ENCODE peak calls at places on chromosomes 11 and 22, in six cellular contexts. One of them, this sample, is unnamed.
A peak's percentile ranks its signal among the peaks of the same experiment; 100 is the strongest.

GRCh38 chr22:39579909-39580571 is 9.5 kb downstream of the CACNA1I start:
- DNase-seq in cardiac muscle cell: no peak
- DNase-seq in adrenal gland: no peak
- DNase-seq in foreskin fibroblast: no peak
- DNase-seq in fibroblast of pulmonary artery: no peak
- DNase-seq in cardiac fibroblast: no peak
- DNase-seq in this sample: no peak

GRCh38 chr11:1654388-1655167 is 25.0 kb downstream of the KRTAP5-5 start:
- DNase-seq in cardiac muscle cell: peak; percentile 17
- DNase-seq in adrenal gland: peak; percentile 35
- DNase-seq in foreskin fibroblast: no peak
- DNase-seq in fibroblast of pulmonary artery: no peak
- DNase-seq in cardiac fibroblast: no peak
- DNase-seq in this sample: no peak

GRCh38 chr22:38862375-38863329 is 9.4 kb downstream of the CBX6 start:
- DNase-seq in cardiac muscle cell: peak; percentile 69
- DNase-seq in adrenal gland: peak; percentile 69
- DNase-seq in foreskin fibroblast: no peak
- DNase-seq in fibroblast of pulmonary artery: peak; percentile 47
- DNase-seq in cardiac fibroblast: no peak
- DNase-seq in this sample: no peak

GRCh38 chr11:64538501-64538951 is 52.5 kb upstream of the SLC22A12 start:
- DNase-seq in cardiac muscle cell: no peak
- DNase-seq in adrenal gland: no peak
- DNase-seq in foreskin fibroblast: no peak
- DNase-seq in fibroblast of pulmonary artery: no peak
- DNase-seq in cardiac fibroblast: no peak
- DNase-seq in this sample: no peak

GRCh38 chr11:15650105-15650938 is 535.6 kb downstream of the INSC start:
- DNase-seq in cardiac muscle cell: peak; percentile 97
- DNase-seq in adrenal gland: peak; percentile 94
- DNase-seq in foreskin fibroblast: peak; percentile 87
- DNase-seq in fibroblast of pulmonary artery: peak; percentile 94
- DNase-seq in cardiac fibroblast: peak; percentile 92
- DNase-seq in this sample: peak; percentile 82

GRCh38 chr11:111733655-111734088 is 32.5 kb downstream of the PPP2R1B start:
- DNase-seq in cardiac muscle cell: peak; percentile 9
- DNase-seq in adrenal gland: peak; percentile 57
- DNase-seq in foreskin fibroblast: no peak
- DNase-seq in fibroblast of pulmonary artery: no peak
- DNase-seq in cardiac fibroblast: no peak
- DNase-seq in this sample: no peak

GRCh38 chr11:130023204-130023603 is 20.6 kb upstream of the PRDM10 start:
- DNase-seq in cardiac muscle cell: peak; percentile 68
- DNase-seq in adrenal gland: no peak
- DNase-seq in foreskin fibroblast: peak; percentile 64
- DNase-seq in fibroblast of pulmonary artery: peak; percentile 59
- DNase-seq in cardiac fibroblast: peak; percentile 72
- DNase-seq in this sample: no peak

GRCh38 chr11:126645206-126645605 is 289.7 kb downstream of the ST3GAL4 start:
- DNase-seq in cardiac muscle cell: no peak
- DNase-seq in adrenal gland: no peak
- DNase-seq in foreskin fibroblast: no peak
- DNase-seq in fibroblast of pulmonary artery: no peak
- DNase-seq in cardiac fibroblast: no peak
- DNase-seq in this sample: no peak

GRCh38 chr11:69921429-69922014 is 102.3 kb upstream of the FGF3 start:
- DNase-seq in cardiac muscle cell: no peak
- DNase-seq in adrenal gland: no peak
- DNase-seq in foreskin fibroblast: no peak
- DNase-seq in fibroblast of pulmonary artery: no peak
- DNase-seq in cardiac fibroblast: no peak
- DNase-seq in this sample: no peak

GRCh38 chr11:76803023-76803422 is 19.9 kb downstream of the TSKU start:
- DNase-seq in cardiac muscle cell: peak; percentile 82
- DNase-seq in adrenal gland: no peak
- DNase-seq in foreskin fibroblast: peak; percentile 63
- DNase-seq in fibroblast of pulmonary artery: peak; percentile 67
- DNase-seq in cardiac fibroblast: peak; percentile 64
- DNase-seq in this sample: no peak

GRCh38 chr11:60777572-60777971 is 7.6 kb upstream of the MS4A10 start:
- DNase-seq in cardiac muscle cell: peak; percentile 84
- DNase-seq in adrenal gland: no peak
- DNase-seq in foreskin fibroblast: peak; percentile 81
- DNase-seq in fibroblast of pulmonary artery: peak; percentile 95
- DNase-seq in cardiac fibroblast: peak; percentile 96
- DNase-seq in this sample: no peak

GRCh38 chr22:19674129-19674928 is 40.0 kb upstream of the SEPTIN5 start:
- DNase-seq in cardiac muscle cell: peak; percentile 60
- DNase-seq in adrenal gland: no peak
- DNase-seq in foreskin fibroblast: no peak
- DNase-seq in fibroblast of pulmonary artery: peak; percentile 38
- DNase-seq in cardiac fibroblast: no peak
- DNase-seq in this sample: no peak

GRCh38 chr11:8442301-8442700 is 151.7 kb downstream of the STK33 start:
- DNase-seq in cardiac muscle cell: no peak
- DNase-seq in adrenal gland: no peak
- DNase-seq in foreskin fibroblast: no peak
- DNase-seq in fibroblast of pulmonary artery: no peak
- DNase-seq in cardiac fibroblast: no peak
- DNase-seq in this sample: no peak

GRCh38 chr11:120134106-120134930 is 3.6 kb downstream of the TRIM29 start:
- DNase-seq in cardiac muscle cell: no peak
- DNase-seq in adrenal gland: no peak
- DNase-seq in foreskin fibroblast: no peak
- DNase-seq in fibroblast of pulmonary artery: no peak
- DNase-seq in cardiac fibroblast: no peak
- DNase-seq in this sample: no peak

GRCh38 chr11:128316541-128317206 is 270.7 kb downstream of the ETS1 start:
- DNase-seq in cardiac muscle cell: peak; percentile 25
- DNase-seq in adrenal gland: no peak
- DNase-seq in foreskin fibroblast: no peak
- DNase-seq in fibroblast of pulmonary artery: no peak
- DNase-seq in cardiac fibroblast: no peak
- DNase-seq in this sample: no peak

GRCh38 chr11:46296520-46297448 is 19.3 kb downstream of the CREB3L1 start:
- DNase-seq in cardiac muscle cell: peak; percentile 97
- DNase-seq in adrenal gland: peak; percentile 63
- DNase-seq in foreskin fibroblast: peak; percentile 80
- DNase-seq in fibroblast of pulmonary artery: peak; percentile 97
- DNase-seq in cardiac fibroblast: peak; percentile 92
- DNase-seq in this sample: peak; percentile 92

GRCh38 chr11:34948721-34949120 is 32.3 kb downstream of the PDHX start:
- DNase-seq in cardiac muscle cell: peak; percentile 61
- DNase-seq in adrenal gland: no peak
- DNase-seq in foreskin fibroblast: no peak
- DNase-seq in fibroblast of pulmonary artery: peak; percentile 53
- DNase-seq in cardiac fibroblast: peak; percentile 5
- DNase-seq in this sample: no peak

GRCh38 chr11:70860855-70861254 is 391.5 kb downstream of the SHANK2 start:
- DNase-seq in cardiac muscle cell: no peak
- DNase-seq in adrenal gland: no peak
- DNase-seq in foreskin fibroblast: no peak
- DNase-seq in fibroblast of pulmonary artery: no peak
- DNase-seq in cardiac fibroblast: no peak
- DNase-seq in this sample: no peak

GRCh38 chr22:23376256-23376655 is 195.9 kb downstream of the BCR start:
- DNase-seq in cardiac muscle cell: peak; percentile 6
- DNase-seq in adrenal gland: no peak
- DNase-seq in foreskin fibroblast: no peak
- DNase-seq in fibroblast of pulmonary artery: peak; percentile 13
- DNase-seq in cardiac fibroblast: peak; percentile 25
- DNase-seq in this sample: no peak

DNA sequence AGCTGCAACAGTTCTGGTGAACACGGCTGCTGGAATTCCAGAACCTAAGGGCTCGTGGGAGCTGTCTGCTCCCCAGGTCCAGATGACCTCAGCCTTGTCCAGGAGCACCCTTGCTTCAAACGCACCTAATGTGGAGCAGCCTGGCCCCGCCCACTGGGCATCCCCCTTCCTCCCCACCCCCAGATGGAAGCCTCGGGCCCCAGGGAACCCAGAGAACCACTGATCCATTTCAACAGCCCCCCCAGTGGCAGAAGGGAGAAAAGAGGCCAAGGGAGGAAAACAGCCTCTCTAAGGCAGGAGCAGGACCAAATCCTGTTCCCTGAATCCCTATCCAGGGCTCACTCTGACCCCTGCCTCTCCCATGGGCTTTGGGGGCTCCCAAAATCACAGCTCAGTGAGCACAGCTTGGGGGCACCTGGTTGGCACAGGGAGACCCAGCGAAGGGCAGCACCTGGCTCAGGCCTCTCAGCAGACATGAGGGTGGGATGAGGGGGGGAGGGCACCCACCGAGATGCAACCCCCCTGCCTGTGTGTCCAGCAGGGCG is 1.2 kb downstream of the CYTH4 start:
- DNase-seq in cardiac muscle cell: no peak
- DNase-seq in adrenal gland: no peak
- DNase-seq in foreskin fibroblast: no peak
- DNase-seq in fibroblast of pulmonary artery: no peak
- DNase-seq in cardiac fibroblast: no peak
- DNase-seq in this sample: no peak
- TF ChIP-seq CTCF in cardiac muscle cell: no peak
- TF ChIP-seq CTCF in adrenal gland: no peak
- TF ChIP-seq CTCF in foreskin fibroblast: peak; percentile 31
- TF ChIP-seq CTCF in fibroblast of pulmonary artery: peak; percentile 43
- TF ChIP-seq CTCF in cardiac fibroblast: no peak
- TF ChIP-seq CTCF in this sample: peak; percentile 50

DNA sequence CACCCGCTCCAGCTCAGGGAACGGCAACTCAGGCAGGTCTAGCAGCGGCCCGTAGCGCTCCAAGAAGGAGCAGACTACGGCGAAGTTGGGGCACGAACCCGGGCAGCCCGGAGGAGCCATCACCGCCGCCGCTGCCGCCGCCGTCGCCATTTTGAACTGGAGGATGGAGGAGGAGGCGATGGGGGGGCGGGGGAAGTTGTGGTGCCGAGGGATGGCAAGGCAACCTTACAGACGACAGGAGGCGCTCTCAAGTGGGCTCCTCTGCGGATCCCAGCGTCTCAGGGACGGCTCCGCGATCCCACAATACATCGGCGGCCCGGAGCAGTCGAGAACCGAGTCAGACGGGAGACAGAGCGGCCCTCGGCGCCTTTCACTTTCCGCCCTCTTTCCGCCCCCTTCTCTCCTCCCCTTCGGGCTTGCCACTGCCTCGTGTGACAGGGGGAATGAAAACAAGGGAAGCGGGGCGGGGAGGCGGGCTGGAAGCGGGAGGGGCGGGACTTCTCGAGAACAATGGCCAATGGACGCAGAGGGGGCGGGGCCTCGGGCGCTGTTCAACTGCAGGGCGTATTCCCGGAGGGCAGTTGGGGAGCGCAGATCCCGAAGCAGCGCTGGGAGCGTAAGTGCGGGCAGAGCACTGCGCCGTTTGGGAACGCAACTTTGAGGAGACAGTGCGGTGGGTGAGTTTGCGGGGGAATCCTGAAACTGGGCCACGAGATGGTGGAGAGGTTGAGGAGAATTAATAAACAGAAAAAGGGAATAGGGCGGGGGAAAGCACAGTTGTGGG is at the start of the genes AAMDC and RSF1:
- DNase-seq in cardiac muscle cell: peak; percentile 100
- DNase-seq in adrenal gland: peak; percentile 100
- DNase-seq in foreskin fibroblast: peak; percentile 99
- DNase-seq in fibroblast of pulmonary artery: peak; percentile 99
- DNase-seq in cardiac fibroblast: peak; percentile 99
- DNase-seq in this sample: peak; percentile 98
- H3K4me3 ChIP-seq in cardiac muscle cell: peak within 1 kb of the TSS; percentile 96
- H3K4me3 ChIP-seq in adrenal gland: peak within 1 kb of the TSS; percentile 99
- H3K4me3 ChIP-seq in foreskin fibroblast: peak within 1 kb of the TSS; percentile 99
- H3K4me3 ChIP-seq in fibroblast of pulmonary artery: peak within 1 kb of the TSS; percentile 97
- H3K4me3 ChIP-seq in cardiac fibroblast: peak within 1 kb of the TSS; percentile 94
- H3K4me3 ChIP-seq in this sample: peak within 1 kb of the TSS; percentile 94

GRCh38 chr22:31150615-31151014 is 9.4 kb upstream of the RNF185 start:
- DNase-seq in cardiac muscle cell: no peak
- DNase-seq in adrenal gland: no peak
- DNase-seq in foreskin fibroblast: no peak
- DNase-seq in fibroblast of pulmonary artery: no peak
- DNase-seq in cardiac fibroblast: no peak
- DNase-seq in this sample: no peak
- TF ChIP-seq CTCF in cardiac muscle cell: peak; percentile 41
- TF ChIP-seq CTCF in adrenal gland: no peak
- TF ChIP-seq CTCF in foreskin fibroblast: peak; percentile 57
- TF ChIP-seq CTCF in fibroblast of pulmonary artery: peak; percentile 47
- TF ChIP-seq CTCF in cardiac fibroblast: peak; percentile 49
- TF ChIP-seq CTCF in this sample: peak; percentile 58

GRCh38 chr11:58905141-58905715 is 34.1 kb upstream of the GLYATL1 start:
- DNase-seq in cardiac muscle cell: peak; percentile 56
- DNase-seq in adrenal gland: no peak
- DNase-seq in foreskin fibroblast: peak; percentile 77
- DNase-seq in fibroblast of pulmonary artery: peak; percentile 49
- DNase-seq in cardiac fibroblast: peak; percentile 63
- DNase-seq in this sample: no peak

GRCh38 chr11:58898106-58898505 is 41.2 kb upstream of the GLYATL1 start:
- DNase-seq in cardiac muscle cell: no peak
- DNase-seq in adrenal gland: no peak
- DNase-seq in foreskin fibroblast: no peak
- DNase-seq in fibroblast of pulmonary artery: no peak
- DNase-seq in cardiac fibroblast: peak; percentile 24
- DNase-seq in this sample: no peak

GRCh38 chr11:58902881-58903280 is 36.4 kb upstream of the GLYATL1 start:
- DNase-seq in cardiac muscle cell: no peak
- DNase-seq in adrenal gland: no peak
- DNase-seq in foreskin fibroblast: no peak
- DNase-seq in fibroblast of pulmonary artery: no peak
- DNase-seq in cardiac fibroblast: no peak
- DNase-seq in this sample: no peak

GRCh38 chr11:58905716-58906547 is 33.4 kb upstream of the GLYATL1 start:
- DNase-seq in cardiac muscle cell: peak; percentile 89
- DNase-seq in adrenal gland: no peak
- DNase-seq in foreskin fibroblast: peak; percentile 87
- DNase-seq in fibroblast of pulmonary artery: peak; percentile 91
- DNase-seq in cardiac fibroblast: peak; percentile 91
- DNase-seq in this sample: peak; percentile 71

DNA sequence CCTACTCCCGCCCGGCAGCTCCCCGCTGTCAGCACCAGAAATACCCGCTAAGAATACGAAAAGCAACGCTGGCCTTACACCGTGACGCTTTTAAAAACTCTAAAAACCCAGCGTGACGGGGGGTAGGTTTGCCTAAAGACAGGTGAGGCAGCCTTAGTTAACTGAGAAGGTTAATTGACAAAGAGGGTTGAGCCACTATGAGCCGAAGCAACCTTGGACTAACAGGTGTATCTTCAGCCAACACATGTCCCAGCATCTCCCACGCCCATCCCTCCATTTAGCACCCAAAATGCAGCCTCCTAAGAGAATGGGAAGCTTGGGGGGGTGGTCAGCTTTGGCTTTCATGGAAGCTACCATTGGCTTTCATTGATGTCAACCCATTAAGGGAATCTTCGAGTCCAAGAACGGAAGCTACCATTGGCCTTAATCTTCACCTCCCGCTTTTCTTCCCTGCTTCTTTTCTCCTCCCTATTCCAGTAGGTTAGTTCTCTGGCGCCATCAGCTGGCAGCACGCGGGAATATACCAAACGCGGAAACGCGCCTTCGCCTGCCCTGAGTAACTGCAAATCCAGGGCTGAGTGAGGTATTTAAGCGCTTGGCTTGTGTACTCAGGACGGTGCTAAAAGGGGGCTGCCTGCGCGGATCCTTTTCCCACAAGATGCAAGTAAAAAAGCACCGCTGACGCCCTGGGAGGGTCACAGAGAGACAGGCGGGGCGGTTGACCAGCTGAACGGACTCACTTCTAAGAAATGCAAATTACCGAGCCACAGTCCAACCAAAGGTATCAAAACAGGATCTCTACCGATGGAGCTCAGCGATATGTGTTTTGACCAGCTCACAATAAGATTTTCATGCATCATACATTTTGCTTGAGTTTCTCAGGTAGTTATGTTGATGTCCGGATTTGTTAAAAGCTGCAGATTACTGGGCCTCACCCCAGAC is 38.5 kb upstream of the GLYATL1 start:
- DNase-seq in cardiac muscle cell: peak; percentile 88
- DNase-seq in adrenal gland: peak; percentile 72
- DNase-seq in foreskin fibroblast: peak; percentile 18
- DNase-seq in fibroblast of pulmonary artery: peak; percentile 84
- DNase-seq in cardiac fibroblast: peak; percentile 83
- DNase-seq in this sample: peak; percentile 61
- H3K4me3 ChIP-seq in cardiac muscle cell: no peak overlapping the region
- H3K4me3 ChIP-seq in adrenal gland: no peak overlapping the region
- H3K4me3 ChIP-seq in foreskin fibroblast: no peak overlapping the region
- H3K4me3 ChIP-seq in fibroblast of pulmonary artery: peak overlapping the region; percentile 35
- H3K4me3 ChIP-seq in cardiac fibroblast: no peak overlapping the region
- H3K4me3 ChIP-seq in this sample: peak overlapping the region; percentile 44